ENCODE peak calls at places on chromosomes 16 and 17, in ten cellular contexts. C is activated CD4-positive, alpha-beta T cell treated with anti-CD3 and anti-CD28 coated beads, Interleukin-2, amount 10 ng/mL, durations not matched to agents 7 days and 5 days; Q is activated T-cell treated with anti-CD3 and anti-CD28 coated beads for 1 hour; F is BE2C; W is adrenal gland; P is stimulated activated CD4-positive, alpha-beta T cell treated with anti-CD3 and anti-CD28 coated beads, Interleukin-1b, Interleukin-23, amount 100 ng/mL, for 4 hours; T is body of pancreas; J is naive thymus-derived CD8-positive, alpha-beta T cell; I is stimulated activated CD8-positive, alpha-beta memory T cell treated with anti-CD3 and anti-CD28 coated beads, Interleukin-7, amount 100 ng/mL, for 1 hour; A is COR-L47. Z is an unnamed sample.

GRCh38 chr17:2174471-2175293 is 119.8 kb downstream of the HIC1 start:
- DNase-seq in P (no peak), I (no peak), C (no peak), W (peak), F (peak), J (no peak), A (no peak), T (peak), Q (no peak), Z (no peak)

GRCh38 chr17:3944485-3945388 is 19.5 kb downstream of the ATP2A3 start:
- DNase-seq in Q (peak), C (peak), J (peak), P (peak), A (no peak), I (no peak), W (peak), F (peak), T (peak), Z (no peak)

GRCh38 chr17:78120971-78121800 is 7.4 kb downstream of the TMC6 start:
- DNase-seq in Q (peak), A (no peak), T (no peak), C (peak), I (no peak), F (no peak), P (peak), J (no peak), W (no peak), Z (peak)

GRCh38 chr17:63974594-63975192 is 2.0 kb upstream of the SCN4A start:
- DNase-seq in F (no peak), Q (no peak), A (no peak), T (no peak), W (no peak), I (no peak), P (no peak), J (no peak), C (no peak), Z (no peak)

GRCh38 chr17:73471924-73472323 is 160.1 kb upstream of the CDC42EP4 start:
- DNase-seq in F (no peak), P (no peak), W (no peak), J (no peak), C (no peak), Q (no peak), I (no peak), A (no peak), T (no peak), Z (no peak)

GRCh38 chr17:15210247-15210646 is 54.9 kb downstream of the PMP22 start:
- DNase-seq in A (no peak), F (peak), J (no peak), P (no peak), Q (no peak), I (no peak), T (no peak), W (no peak), C (no peak), Z (no peak)

GRCh38 chr17:2372180-2372579 is 28.7 kb downstream of the MNT start:
- DNase-seq in T (no peak), Q (no peak), C (no peak), F (no peak), W (no peak), P (no peak), I (no peak), J (no peak), A (no peak), Z (no peak)

GRCh38 chr17:78494189-78494960 is 82.8 kb downstream of the DNAH17 start:
- DNase-seq in P (no peak), I (no peak), J (no peak), C (no peak), Q (no peak), T (no peak), A (no peak), W (no peak), F (no peak), Z (no peak)

GRCh38 chr17:68006797-68007196 is 10.5 kb upstream of the C17orf58 start:
- DNase-seq in Q (no peak), A (no peak), J (no peak), C (no peak), F (no peak), W (no peak), I (no peak), P (no peak), T (no peak), Z (no peak)

GRCh38 chr17:13153036-13153435 is 135.2 kb upstream of the ELAC2 start:
- DNase-seq in C (no peak), Q (no peak), W (no peak), J (no peak), A (no peak), P (no peak), F (no peak), I (no peak), T (no peak), Z (no peak)

GRCh38 chr17:68909066-68909465 is 46.1 kb downstream of the ABCA8 start:
- DNase-seq in I (no peak), A (no peak), T (peak), Q (no peak), P (no peak), J (no peak), F (no peak), C (no peak), W (peak), Z (no peak)

GRCh38 chr16:54424043-54424451 is 137.5 kb upstream of the IRX3 start:
- DNase-seq in C (no peak), A (no peak), I (no peak), T (no peak), Q (no peak), J (no peak), W (no peak), P (no peak), F (no peak), Z (no peak)

GRCh38 chr17:75288359-75288758 is 874 bp downstream of the SLC25A19 start:
- DNase-seq in W (no peak), P (no peak), C (no peak), A (no peak), I (no peak), Q (no peak), F (no peak), J (no peak), T (no peak), Z (no peak)

GRCh38 chr16:25553711-25554436 is 137.9 kb upstream of the HS3ST4 start:
- DNase-seq in W (no peak), F (no peak), A (no peak), C (no peak), I (no peak), J (no peak), T (peak), P (no peak), Q (no peak), Z (no peak)

GRCh38 chr16:83887088-83887487 is 11.8 kb upstream of the MLYCD start:
- DNase-seq in Q (no peak), P (no peak), A (no peak), I (no peak), T (peak), J (no peak), C (no peak), F (peak), W (peak), Z (no peak)

GRCh38 chr16:71972356-71972755 is 27.8 kb downstream of the PKD1L3 start:
- DNase-seq in I (no peak), J (no peak), F (no peak), P (no peak), C (no peak), T (no peak), W (no peak), A (no peak), Q (no peak), Z (no peak)

GRCh38 chr17:38719943-38720641 is 10.0 kb upstream of the CISD3 start:
- DNase-seq in A (no peak), W (no peak), C (no peak), I (no peak), F (peak), Q (no peak), P (no peak), J (no peak), T (no peak), Z (no peak)

GRCh38 chr16:26969589-26970217 is 97.0 kb upstream of the C16orf82 start:
- DNase-seq in P (no peak), J (no peak), Q (no peak), T (no peak), C (no peak), A (no peak), I (no peak), F (no peak), W (no peak), Z (no peak)

GRCh38 chr16:74605746-74606520 is 981 bp downstream of the GLG1 start:
- DNase-seq in W (no peak), C (no peak), F (peak), Q (no peak), J (no peak), P (no peak), I (no peak), A (no peak), T (no peak), Z (no peak)

Z was measured in CD4-positive, alpha-beta memory T cell.